ENCODE peak calls at places on chromosomes 3 and 15, in seven cellular contexts. One of them, this sample, is unnamed.

GRCh38 chr3:157585386-157585785 is 82.2 kb upstream of the VEPH1 start:
- DNase-seq in progenitor cell of endocrine pancreas: no peak
- DNase-seq in activated T-helper 9 cell treated with anti-CD3 and anti-CD28 coated beads, Interleukin-2, amount 50 U/mL, for 16 hours: no peak
- DNase-seq in A549: no peak
- DNase-seq in posterior cingulate gyrus: no peak
- DNase-seq in substantia nigra: no peak
- DNase-seq in AML-193: no peak
- DNase-seq in this sample: no peak

GRCh38 chr15:82159922-82160321 is 102.6 kb downstream of the EFL1 start:
- DNase-seq in progenitor cell of endocrine pancreas: no peak
- DNase-seq in activated T-helper 9 cell treated with anti-CD3 and anti-CD28 coated beads, Interleukin-2, amount 50 U/mL, for 16 hours: no peak
- DNase-seq in A549: peak
- DNase-seq in posterior cingulate gyrus: no peak
- DNase-seq in substantia nigra: no peak
- DNase-seq in AML-193: no peak
- DNase-seq in this sample: no peak

GRCh38 chr3:178226094-178226493 is 310.1 kb upstream of the KCNMB2 start:
- DNase-seq in progenitor cell of endocrine pancreas: no peak
- DNase-seq in activated T-helper 9 cell treated with anti-CD3 and anti-CD28 coated beads, Interleukin-2, amount 50 U/mL, for 16 hours: no peak
- DNase-seq in A549: no peak
- DNase-seq in posterior cingulate gyrus: no peak
- DNase-seq in substantia nigra: no peak
- DNase-seq in AML-193: no peak
- DNase-seq in this sample: no peak

GRCh38 chr3:70471464-70472342 is 159.3 kb upstream of the MDFIC2 start:
- DNase-seq in progenitor cell of endocrine pancreas: no peak
- DNase-seq in activated T-helper 9 cell treated with anti-CD3 and anti-CD28 coated beads, Interleukin-2, amount 50 U/mL, for 16 hours: no peak
- DNase-seq in A549: no peak
- DNase-seq in posterior cingulate gyrus: no peak
- DNase-seq in substantia nigra: no peak
- DNase-seq in AML-193: no peak
- DNase-seq in this sample: no peak

GRCh38 chr3:127410678-127411077 is 122.8 kb upstream of the PRR20G start:
- DNase-seq in progenitor cell of endocrine pancreas: no peak
- DNase-seq in activated T-helper 9 cell treated with anti-CD3 and anti-CD28 coated beads, Interleukin-2, amount 50 U/mL, for 16 hours: no peak
- DNase-seq in A549: no peak
- DNase-seq in posterior cingulate gyrus: no peak
- DNase-seq in substantia nigra: no peak
- DNase-seq in AML-193: no peak
- DNase-seq in this sample: no peak

GRCh38 chr15:88331291-88331690 is 74.8 kb upstream of the NTRK3 start:
- DNase-seq in progenitor cell of endocrine pancreas: peak
- DNase-seq in activated T-helper 9 cell treated with anti-CD3 and anti-CD28 coated beads, Interleukin-2, amount 50 U/mL, for 16 hours: no peak
- DNase-seq in A549: peak
- DNase-seq in posterior cingulate gyrus: no peak
- DNase-seq in substantia nigra: no peak
- DNase-seq in AML-193: no peak
- DNase-seq in this sample: no peak

GRCh38 chr15:72796210-72796514 is 12.6 kb upstream of the ADPGK start:
- DNase-seq in progenitor cell of endocrine pancreas: no peak
- DNase-seq in activated T-helper 9 cell treated with anti-CD3 and anti-CD28 coated beads, Interleukin-2, amount 50 U/mL, for 16 hours: no peak
- DNase-seq in A549: peak
- DNase-seq in posterior cingulate gyrus: no peak
- DNase-seq in substantia nigra: no peak
- DNase-seq in AML-193: no peak
- DNase-seq in this sample: no peak

GRCh38 chr3:112140584-112140983 is 7.5 kb upstream of the GCSAM start:
- DNase-seq in progenitor cell of endocrine pancreas: no peak
- DNase-seq in activated T-helper 9 cell treated with anti-CD3 and anti-CD28 coated beads, Interleukin-2, amount 50 U/mL, for 16 hours: no peak
- DNase-seq in A549: no peak
- DNase-seq in posterior cingulate gyrus: no peak
- DNase-seq in substantia nigra: no peak
- DNase-seq in AML-193: no peak
- DNase-seq in this sample: no peak

GRCh38 chr3:44969170-44969569 is 6.8 kb downstream of the ZDHHC3 start:
- DNase-seq in progenitor cell of endocrine pancreas: no peak
- DNase-seq in activated T-helper 9 cell treated with anti-CD3 and anti-CD28 coated beads, Interleukin-2, amount 50 U/mL, for 16 hours: no peak
- DNase-seq in A549: no peak
- DNase-seq in posterior cingulate gyrus: no peak
- DNase-seq in substantia nigra: no peak
- DNase-seq in AML-193: peak
- DNase-seq in this sample: peak

GRCh38 chr3:49602877-49603411 is 48.7 kb downstream of the BSN start:
- DNase-seq in progenitor cell of endocrine pancreas: no peak
- DNase-seq in activated T-helper 9 cell treated with anti-CD3 and anti-CD28 coated beads, Interleukin-2, amount 50 U/mL, for 16 hours: peak
- DNase-seq in A549: no peak
- DNase-seq in posterior cingulate gyrus: no peak
- DNase-seq in substantia nigra: no peak
- DNase-seq in AML-193: no peak
- DNase-seq in this sample: peak

GRCh38 chr3:99499235-99499798 is 139.1 kb upstream of the COL8A1 start:
- DNase-seq in progenitor cell of endocrine pancreas: no peak
- DNase-seq in activated T-helper 9 cell treated with anti-CD3 and anti-CD28 coated beads, Interleukin-2, amount 50 U/mL, for 16 hours: no peak
- DNase-seq in A549: peak
- DNase-seq in posterior cingulate gyrus: no peak
- DNase-seq in substantia nigra: no peak
- DNase-seq in AML-193: peak
- DNase-seq in this sample: peak

GRCh38 chr3:43059456-43059855 is 46.4 kb downstream of the POMGNT2 start:
- DNase-seq in progenitor cell of endocrine pancreas: no peak
- DNase-seq in activated T-helper 9 cell treated with anti-CD3 and anti-CD28 coated beads, Interleukin-2, amount 50 U/mL, for 16 hours: no peak
- DNase-seq in A549: no peak
- DNase-seq in posterior cingulate gyrus: no peak
- DNase-seq in substantia nigra: no peak
- DNase-seq in AML-193: no peak
- DNase-seq in this sample: no peak

GRCh38 chr15:69704229-69704628 is 251.6 kb downstream of the RPLP1 start:
- DNase-seq in progenitor cell of endocrine pancreas: no peak
- DNase-seq in activated T-helper 9 cell treated with anti-CD3 and anti-CD28 coated beads, Interleukin-2, amount 50 U/mL, for 16 hours: no peak
- DNase-seq in A549: no peak
- DNase-seq in posterior cingulate gyrus: no peak
- DNase-seq in substantia nigra: no peak
- DNase-seq in AML-193: no peak
- DNase-seq in this sample: no peak

GRCh38 chr3:114855839-114856238 is 291.2 kb downstream of the ZBTB20 start:
- DNase-seq in progenitor cell of endocrine pancreas: no peak
- DNase-seq in activated T-helper 9 cell treated with anti-CD3 and anti-CD28 coated beads, Interleukin-2, amount 50 U/mL, for 16 hours: no peak
- DNase-seq in A549: no peak
- DNase-seq in posterior cingulate gyrus: no peak
- DNase-seq in substantia nigra: no peak
- DNase-seq in AML-193: no peak
- DNase-seq in this sample: no peak

GRCh38 chr3:102163039-102163817 is 271.6 kb upstream of the ZPLD1 start:
- DNase-seq in progenitor cell of endocrine pancreas: no peak
- DNase-seq in activated T-helper 9 cell treated with anti-CD3 and anti-CD28 coated beads, Interleukin-2, amount 50 U/mL, for 16 hours: no peak
- DNase-seq in A549: peak
- DNase-seq in posterior cingulate gyrus: no peak
- DNase-seq in substantia nigra: no peak
- DNase-seq in AML-193: no peak
- DNase-seq in this sample: no peak

GRCh38 chr3:174907027-174907426 is 47.9 kb downstream of the NAALADL2 start:
- DNase-seq in progenitor cell of endocrine pancreas: no peak
- DNase-seq in activated T-helper 9 cell treated with anti-CD3 and anti-CD28 coated beads, Interleukin-2, amount 50 U/mL, for 16 hours: no peak
- DNase-seq in A549: no peak
- DNase-seq in posterior cingulate gyrus: no peak
- DNase-seq in substantia nigra: no peak
- DNase-seq in AML-193: no peak
- DNase-seq in this sample: no peak

This sample was measured in CD4-positive, CD25-positive, alpha-beta regulatory T cell.